ENCODE peak calls at places on chromosomes 3 and 15, in five cellular contexts. One of them, this sample, is unnamed.

GRCh38 chr3:188051801-188052228 is 102.1 kb upstream of the LPP start:
- DNase-seq in neural crest cell: peak; percentile 8
- DNase-seq in GDM1: no peak
- DNase-seq in OCI-LY7: no peak
- DNase-seq in H1: no peak
- DNase-seq in this sample: no peak

GRCh38 chr15:82663186-82663600 is 16.0 kb upstream of the CPEB1 start:
- DNase-seq in neural crest cell: peak; percentile 78
- DNase-seq in GDM1: peak; percentile 0
- DNase-seq in OCI-LY7: peak; percentile 58
- DNase-seq in H1: peak; percentile 90
- DNase-seq in this sample: no peak

GRCh38 chr15:25846377-25846776 is 16.8 kb downstream of the ATP10A start:
- DNase-seq in neural crest cell: no peak
- DNase-seq in GDM1: no peak
- DNase-seq in OCI-LY7: peak; percentile 59
- DNase-seq in H1: no peak
- DNase-seq in this sample: no peak

GRCh38 chr3:175398676-175399075 is 539.5 kb downstream of the NAALADL2 start:
- DNase-seq in neural crest cell: no peak
- DNase-seq in GDM1: no peak
- DNase-seq in OCI-LY7: no peak
- DNase-seq in H1: no peak
- DNase-seq in this sample: no peak

GRCh38 chr15:48472756-48473155 is 141.5 kb downstream of the DUT start:
- DNase-seq in neural crest cell: no peak
- DNase-seq in GDM1: no peak
- DNase-seq in OCI-LY7: no peak
- DNase-seq in H1: no peak
- DNase-seq in this sample: no peak

GRCh38 chr3:100810671-100811070 is 101.4 kb downstream of the TFG start:
- DNase-seq in neural crest cell: no peak
- DNase-seq in GDM1: no peak
- DNase-seq in OCI-LY7: no peak
- DNase-seq in H1: no peak
- DNase-seq in this sample: peak; percentile 26

GRCh38 chr15:62338497-62338896 is 173.4 kb upstream of the C2CD4B start:
- DNase-seq in neural crest cell: no peak
- DNase-seq in GDM1: no peak
- DNase-seq in OCI-LY7: no peak
- DNase-seq in H1: no peak
- DNase-seq in this sample: no peak

GRCh38 chr3:151479452-151479851 is 18.6 kb upstream of the IGSF10 start:
- DNase-seq in neural crest cell: no peak
- DNase-seq in GDM1: no peak
- DNase-seq in OCI-LY7: no peak
- DNase-seq in H1: no peak
- DNase-seq in this sample: no peak

GRCh38 chr3:39801216-39801615 is 8.2 kb upstream of the MYRIP start:
- DNase-seq in neural crest cell: no peak
- DNase-seq in GDM1: no peak
- DNase-seq in OCI-LY7: no peak
- DNase-seq in H1: no peak
- DNase-seq in this sample: no peak

GRCh38 chr15:68447209-68447608 is 15.2 kb upstream of the ITGA11 start:
- DNase-seq in neural crest cell: no peak
- DNase-seq in GDM1: no peak
- DNase-seq in OCI-LY7: no peak
- DNase-seq in H1: no peak
- DNase-seq in this sample: no peak

GRCh38 chr15:76340802-76341365 is 4.3 kb downstream of the ISL2 start:
- DNase-seq in neural crest cell: peak; percentile 45
- DNase-seq in GDM1: no peak
- DNase-seq in OCI-LY7: no peak
- DNase-seq in H1: peak; percentile 78
- DNase-seq in this sample: no peak

GRCh38 chr15:88301311-88301710 is 44.8 kb upstream of the NTRK3 start:
- DNase-seq in neural crest cell: no peak
- DNase-seq in GDM1: no peak
- DNase-seq in OCI-LY7: no peak
- DNase-seq in H1: no peak
- DNase-seq in this sample: no peak

GRCh38 chr3:83738202-83738601 is 1220.6 kb upstream of the CADM2 start:
- DNase-seq in neural crest cell: no peak
- DNase-seq in GDM1: no peak
- DNase-seq in OCI-LY7: no peak
- DNase-seq in H1: no peak
- DNase-seq in this sample: no peak

GRCh38 chr3:157159037-157159761 is 748 bp downstream of the CCNL1 start:
- DNase-seq in neural crest cell: peak; percentile 54
- DNase-seq in GDM1: peak; percentile 25
- DNase-seq in OCI-LY7: peak; percentile 87
- DNase-seq in H1: peak; percentile 79
- DNase-seq in this sample: no peak

GRCh38 chr15:35293353-35294130 is 208.4 kb upstream of the NANOGP8 start:
- DNase-seq in neural crest cell: no peak
- DNase-seq in GDM1: no peak
- DNase-seq in OCI-LY7: no peak
- DNase-seq in H1: no peak
- DNase-seq in this sample: peak; percentile 27

GRCh38 chr3:45538641-45538986 is 55.9 kb upstream of the LIMD1 start:
- DNase-seq in neural crest cell: no peak
- DNase-seq in GDM1: no peak
- DNase-seq in OCI-LY7: no peak
- DNase-seq in H1: no peak
- DNase-seq in this sample: no peak

GRCh38 chr3:119630562-119631329 is 29.6 kb downstream of the POPDC2 start:
- DNase-seq in neural crest cell: no peak
- DNase-seq in GDM1: no peak
- DNase-seq in OCI-LY7: no peak
- DNase-seq in H1: no peak
- DNase-seq in this sample: no peak

GRCh38 chr15:44676676-44677075 is 13.2 kb upstream of the SPG11 start:
- DNase-seq in neural crest cell: no peak
- DNase-seq in GDM1: no peak
- DNase-seq in OCI-LY7: no peak
- DNase-seq in H1: no peak
- DNase-seq in this sample: no peak

GRCh38 chr3:158488670-158489069 is 82.3 kb upstream of the MLF1 start:
- DNase-seq in neural crest cell: no peak
- DNase-seq in GDM1: no peak
- DNase-seq in OCI-LY7: no peak
- DNase-seq in H1: no peak
- DNase-seq in this sample: no peak

GRCh38 chr15:101499863-101500713 is 10.6 kb upstream of the PCSK6 start:
- DNase-seq in neural crest cell: no peak
- DNase-seq in GDM1: peak; percentile 43
- DNase-seq in OCI-LY7: no peak
- DNase-seq in H1: peak; percentile 28
- DNase-seq in this sample: no peak

GRCh38 chr3:186220365-186220764 is 111.5 kb upstream of the ETV5 start:
- DNase-seq in neural crest cell: no peak
- DNase-seq in GDM1: no peak
- DNase-seq in OCI-LY7: no peak
- DNase-seq in H1: no peak
- DNase-seq in this sample: no peak

GRCh38 chr3:159783780-159784747 is 204.6 kb upstream of the IL12A start:
- DNase-seq in neural crest cell: no peak
- DNase-seq in GDM1: no peak
- DNase-seq in OCI-LY7: no peak
- DNase-seq in H1: no peak
- DNase-seq in this sample: no peak

GRCh38 chr15:47332481-47332880 is 384.8 kb upstream of the SEMA6D start:
- DNase-seq in neural crest cell: no peak
- DNase-seq in GDM1: no peak
- DNase-seq in OCI-LY7: no peak
- DNase-seq in H1: no peak
- DNase-seq in this sample: no peak

GRCh38 chr3:75188937-75189336 is 475.2 kb upstream of the FRG2C start:
- DNase-seq in neural crest cell: no peak
- DNase-seq in GDM1: no peak
- DNase-seq in OCI-LY7: no peak
- DNase-seq in H1: no peak
- DNase-seq in this sample: no peak

This sample was measured in BJ.